ENCODE peak calls at places on chromosomes 13 and 19, in seven cellular contexts. I is IMR-90, L is breast epithelium, H is GM23338, Q is endodermal cell, V is psoas muscle, B is uterus. G is an unnamed sample.

GRCh38 chr19:19257137-19257536 is 16.0 kb downstream of the TM6SF2 start:
- DNase-seq in H (no peak), V (no peak), L (no peak), I (no peak), Q (no peak), B (no peak), G (no peak)

GRCh38 chr13:109844396-109844795 is 58.0 kb upstream of the IRS2 start:
- DNase-seq in I (peak; percentile 73), Q (no peak), H (peak; percentile 10), B (no peak), V (no peak), L (no peak), G (no peak)

GRCh38 chr13:28540612-28541011 is 45.7 kb upstream of the FLT1 start:
- DNase-seq in H (no peak), L (no peak), I (peak; percentile 57), Q (no peak), V (no peak), B (no peak), G (no peak)

GRCh38 chr19:8340341-8341096 is 2.5 kb downstream of the KANK3 start:
- DNase-seq in I (no peak), V (peak; percentile 82), L (no peak), B (peak; percentile 82), Q (peak; percentile 82), H (peak; percentile 63), G (no peak)

GRCh38 chr13:87661471-87661870 is 9.7 kb upstream of the SLITRK5 start:
- DNase-seq in H (no peak), V (no peak), I (peak; percentile 4), B (no peak), L (no peak), Q (no peak), G (no peak)

GRCh38 chr13:21526707-21527454 is 67.8 kb upstream of the ZDHHC20 start:
- DNase-seq in L (no peak), H (no peak), V (no peak), I (no peak), B (no peak), Q (no peak), G (no peak)

GRCh38 chr13:21326155-21327030 is 132.7 kb downstream of the ZDHHC20 start:
- DNase-seq in Q (peak; percentile 85), V (no peak), B (peak; percentile 24), I (peak; percentile 46), H (peak; percentile 98), L (no peak), G (peak; percentile 12)

GRCh38 chr19:3687774-3688706 is 12.2 kb downstream of the PIP5K1C start:
- DNase-seq in Q (peak; percentile 90), V (no peak), H (peak; percentile 71), B (peak; percentile 21), I (no peak), L (peak; percentile 58), G (peak; percentile 33)

GRCh38 chr13:27481766-27482165 is 31.4 kb upstream of the MTIF3 start:
- DNase-seq in Q (peak; percentile 96), L (no peak), H (peak; percentile 90), B (peak; percentile 15), I (peak; percentile 10), V (no peak), G (no peak)

GRCh38 chr19:6800991-6801396 is 28.5 kb downstream of the VAV1 start:
- DNase-seq in L (no peak), I (peak; percentile 38), Q (no peak), V (no peak), H (no peak), B (no peak), G (peak; percentile 46)

GRCh38 chr13:36673838-36674326 is at the start of gene SERTM1:
- DNase-seq in L (no peak), V (peak; percentile 40), I (no peak), B (peak; percentile 75), Q (peak; percentile 93), H (peak; percentile 93), G (no peak)

GRCh38 chr13:113119822-113120189 is 2.8 kb upstream of the F10 start:
- DNase-seq in I (no peak), Q (no peak), H (no peak), B (no peak), V (no peak), L (no peak), G (no peak)

GRCh38 chr19:22144394-22144793 is 52.4 kb downstream of the ZNF676 start:
- DNase-seq in H (peak; percentile 50), I (peak; percentile 10), Q (no peak), B (no peak), V (no peak), L (no peak), G (peak; percentile 25)

GRCh38 chr13:112899618-112900600 is 69.1 kb upstream of the MCF2L start:
- DNase-seq in H (no peak), V (peak; percentile 39), Q (peak; percentile 35), L (no peak), B (no peak), I (no peak), G (no peak)

GRCh38 chr19:16814526-16815100 is 14.6 kb upstream of the SIN3B start:
- DNase-seq in B (no peak), L (no peak), I (peak; percentile 46), V (no peak), Q (no peak), H (peak; percentile 19), G (no peak)

GRCh38 chr13:100156786-100157185 is 67.9 kb downstream of the PCCA start:
- DNase-seq in I (no peak), L (no peak), Q (no peak), H (no peak), B (no peak), V (no peak), G (no peak)

GRCh38 chr13:33230178-33230881 is 55.2 kb downstream of the STARD13 start:
- DNase-seq in H (no peak), V (no peak), B (no peak), L (no peak), Q (no peak), I (peak; percentile 87), G (no peak)

GRCh38 chr13:62799931-62800436 is 1384.3 kb upstream of the PCDH20 start:
- DNase-seq in Q (no peak), I (no peak), H (no peak), B (no peak), L (no peak), V (no peak), G (no peak)

GRCh38 chr13:93867481-93867880 is 612.0 kb downstream of the DCT start:
- DNase-seq in B (no peak), V (no peak), L (no peak), I (peak; percentile 95), H (no peak), Q (no peak), G (no peak)

GRCh38 chr19:1632462-1633268 is 19.8 kb downstream of the TCF3 start:
- DNase-seq in V (no peak), B (no peak), H (no peak), I (no peak), Q (no peak), L (no peak), G (no peak)

GRCh38 chr13:99572131-99572530 is 70.9 kb downstream of the TM9SF2 start:
- DNase-seq in L (no peak), B (no peak), V (no peak), I (peak; percentile 4), H (no peak), Q (no peak), G (no peak)

GRCh38 chr13:73076013-73076412 is 17.2 kb downstream of the KLF5 start:
- DNase-seq in V (no peak), I (peak; percentile 27), B (no peak), L (no peak), H (no peak), Q (no peak), G (no peak)
- H3K4me3 ChIP-seq in V (no peak overlapping the region), I (no peak overlapping the region), B (no peak overlapping the region), L (no peak overlapping the region), H (peak overlapping the region; percentile 40), Q (peak overlapping the region; percentile 10), G (no peak overlapping the region)

GRCh38 chr13:42046448-42046847 is 2.0 kb upstream of the DGKH start:
- DNase-seq in I (no peak), B (no peak), V (no peak), Q (no peak), L (no peak), H (no peak), G (no peak)

GRCh38 chr13:42048323-42048624 is 174 bp upstream of the DGKH start:
- DNase-seq in I (no peak), Q (no peak), V (no peak), L (no peak), B (no peak), H (peak; percentile 27), G (no peak)

GRCh38 chr13:42047561-42048322 is 706 bp upstream of the DGKH start:
- DNase-seq in V (peak; percentile 57), B (peak; percentile 44), H (peak; percentile 71), Q (peak; percentile 82), L (peak; percentile 22), I (peak; percentile 70), G (peak; percentile 21)

GRCh38 chr13:42048625-42049453 is at the start of gene DGKH:
- DNase-seq in L (peak; percentile 47), H (peak; percentile 70), V (peak; percentile 86), B (peak; percentile 85), Q (peak; percentile 90), I (peak; percentile 78), G (peak; percentile 51)

GRCh38 chr13:42049454-42049780 is 969 bp downstream of the DGKH start:
- DNase-seq in I (no peak), V (no peak), H (no peak), B (no peak), L (no peak), Q (no peak), G (no peak)
- H3K27ac ChIP-seq in I (peak overlapping the region; percentile 58), V (peak overlapping the region; percentile 50), H (no peak overlapping the region), B (peak overlapping the region; percentile 78), L (peak overlapping the region; percentile 94), Q (no peak overlapping the region), G (peak overlapping the region; percentile 48)

GRCh38 chr19:34574704-34575103 is 93.1 kb downstream of the WTIP start:
- DNase-seq in V (no peak), I (no peak), Q (no peak), H (no peak), B (no peak), L (no peak), G (no peak)

GRCh38 chr19:34573226-34573864 is 91.8 kb downstream of the WTIP start:
- DNase-seq in V (no peak), B (no peak), Q (no peak), L (no peak), H (no peak), I (no peak), G (no peak)

GRCh38 chr19:34576292-34576691 is 94.7 kb downstream of the WTIP start:
- DNase-seq in Q (no peak), I (no peak), B (no peak), H (no peak), V (no peak), L (no peak), G (no peak)

GRCh38 chr19:34577056-34577455 is 95.5 kb downstream of the WTIP start:
- DNase-seq in Q (no peak), I (no peak), B (no peak), H (peak; percentile 36), V (no peak), L (no peak), G (no peak)

GRCh38 chr19:34575206-34575605 is 93.6 kb downstream of the WTIP start:
- DNase-seq in V (no peak), H (no peak), B (no peak), L (no peak), Q (peak; percentile 43), I (no peak), G (no peak)
- H3K4me3 ChIP-seq in V (no peak overlapping the region), H (no peak overlapping the region), B (no peak overlapping the region), L (no peak overlapping the region), Q (no peak overlapping the region), I (no peak overlapping the region), G (no peak overlapping the region)

GRCh38 chr13:95269756-95270155 is 31.5 kb downstream of the ABCC4 start:
- DNase-seq in I (no peak), V (no peak), H (no peak), Q (no peak), L (no peak), B (no peak), G (no peak)
- H3K27ac ChIP-seq in I (peak overlapping the region; percentile 97), V (peak overlapping the region; percentile 84), H (no peak overlapping the region), Q (no peak overlapping the region), L (no peak overlapping the region), B (no peak overlapping the region), G (no peak overlapping the region)